ENCODE peak calls at places on chromosome 5, in four cellular contexts. U, G, N and E are unnamed samples.

GRCh38 chr5:112420111-112420864 is 1.2 kb upstream of the EPB41L4A start:
- DNase-seq in G (peak), U (peak), N (peak), E (peak)

GRCh38 chr5:83377131-83377865 is 94.2 kb upstream of the VCAN start:
- DNase-seq in G (no peak), U (no peak), N (peak), E (no peak)

GRCh38 chr5:57940879-57941278 is 458.3 kb upstream of the ACTBL2 start:
- DNase-seq in G (no peak), N (no peak), U (no peak), E (no peak)

GRCh38 chr5:130549884-130550552 is 615.0 kb downstream of the HINT1 start:
- DNase-seq in G (no peak), N (peak), U (no peak), E (no peak)

GRCh38 chr5:1293997-1294838 is 650 bp downstream of the TERT start:
- DNase-seq in U (peak), N (no peak), G (no peak), E (no peak)

GRCh38 chr5:89901983-89902382 is 507.6 kb downstream of the CETN3 start:
- DNase-seq in U (no peak), G (no peak), N (no peak), E (no peak)

GRCh38 chr5:175526691-175527090 is 48.3 kb downstream of the SFXN1 start:
- DNase-seq in N (no peak), G (no peak), U (no peak), E (no peak)

GRCh38 chr5:5331838-5332237 is 90.6 kb upstream of the ICE1 start:
- DNase-seq in U (no peak), N (no peak), G (no peak), E (no peak)

GRCh38 chr5:108258001-108258400 is 123.9 kb downstream of the FBXL17 start:
- DNase-seq in G (no peak), N (no peak), U (no peak), E (no peak)

GRCh38 chr5:87572092-87572491 is 159.4 kb upstream of the CCNH start:
- DNase-seq in N (no peak), U (no peak), G (no peak), E (no peak)

GRCh38 chr5:10701567-10702039 is 59.4 kb downstream of the DAP start:
- DNase-seq in N (peak), G (no peak), U (peak), E (no peak)
- TF ChIP-seq CTCF in N (peak), G (peak), U (peak), E (peak)

DNA sequence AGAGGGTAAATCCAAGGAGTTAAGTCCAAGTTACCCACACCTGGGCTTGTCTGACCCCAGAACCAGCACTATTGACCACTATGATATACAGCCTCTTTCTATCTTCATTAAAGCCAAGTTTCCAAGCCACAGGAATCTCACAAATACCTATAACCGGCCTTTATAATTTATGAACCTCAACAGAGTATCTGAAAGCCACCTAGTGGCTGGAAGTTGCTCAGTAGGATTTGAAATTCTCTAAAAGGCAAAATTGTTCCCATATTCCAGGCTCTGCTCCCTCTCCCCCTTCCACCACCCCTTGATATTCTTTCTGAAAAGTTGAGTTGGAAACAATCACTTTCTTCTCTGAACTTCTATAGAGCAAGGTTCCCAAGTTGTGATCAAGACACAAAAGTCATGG is 106.4 kb upstream of the GPR151 start:
- DNase-seq in G (no peak), N (no peak), U (peak), E (no peak)
- TF ChIP-seq CTCF in G (no peak), N (no peak), U (peak), E (peak)

DNA sequence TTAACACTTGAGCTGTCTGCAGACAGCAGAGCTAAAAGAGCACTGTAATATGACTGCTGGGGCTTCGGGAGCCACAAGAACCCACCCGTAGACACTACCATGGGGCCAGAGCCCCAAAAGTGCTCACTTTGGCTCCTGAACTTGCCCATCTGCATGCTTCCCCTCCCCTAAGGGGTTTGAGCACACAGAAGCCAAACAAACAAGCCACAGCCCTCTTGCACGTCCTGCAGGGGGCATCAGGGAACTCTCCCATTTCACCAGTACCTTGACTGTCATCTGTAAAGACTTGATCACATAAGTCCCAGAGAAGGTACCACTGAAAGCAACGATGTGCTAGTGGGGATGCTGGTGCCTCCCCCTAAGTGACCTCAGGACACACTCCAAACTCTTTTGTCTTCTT is 681.8 kb downstream of the SEMA5A start:
- DNase-seq in G (peak), N (peak), U (peak), E (no peak)
- TF ChIP-seq CTCF in G (peak), N (no peak), U (peak), E (peak)

DNA sequence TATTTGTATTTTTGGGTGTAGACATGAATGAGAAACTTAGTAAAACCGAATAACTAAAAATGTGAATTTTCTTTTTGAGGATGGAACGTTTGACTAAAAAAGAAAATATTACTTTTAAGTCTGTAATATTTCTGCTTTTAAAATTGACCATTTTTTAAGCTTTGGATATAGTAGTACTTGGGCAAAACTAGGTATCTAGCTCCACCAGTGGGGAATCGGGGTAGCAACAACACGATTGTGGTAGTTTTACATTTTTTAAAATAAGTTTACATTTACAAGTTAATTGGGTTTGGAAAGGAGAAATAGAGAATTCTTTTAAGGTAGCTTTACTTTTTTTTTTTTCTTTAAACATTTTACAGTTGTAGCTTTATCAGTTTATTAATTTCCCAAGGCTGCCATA is 154.4 kb downstream of the MAN2A1 start:
- DNase-seq in G (no peak), N (peak), U (peak), E (no peak)
- TF ChIP-seq CTCF in G (no peak), N (peak), U (peak), E (peak)

GRCh38 chr5:10351882-10352395 is 1.6 kb upstream of the MARCHF6 start:
- DNase-seq in N (no peak), G (no peak), U (no peak), E (no peak)

GRCh38 chr5:10352404-10353240 is 873 bp upstream of the MARCHF6 start:
- DNase-seq in N (no peak), G (peak), U (peak), E (no peak)

GRCh38 chr5:10355071-10355889 is 1.8 kb downstream of the MARCHF6 start:
- DNase-seq in G (peak), N (no peak), U (no peak), E (peak)

GRCh38 chr5:10353241-10354047 is at the start of gene MARCHF6:
- DNase-seq in N (peak), G (peak), U (peak), E (peak)

DNA sequence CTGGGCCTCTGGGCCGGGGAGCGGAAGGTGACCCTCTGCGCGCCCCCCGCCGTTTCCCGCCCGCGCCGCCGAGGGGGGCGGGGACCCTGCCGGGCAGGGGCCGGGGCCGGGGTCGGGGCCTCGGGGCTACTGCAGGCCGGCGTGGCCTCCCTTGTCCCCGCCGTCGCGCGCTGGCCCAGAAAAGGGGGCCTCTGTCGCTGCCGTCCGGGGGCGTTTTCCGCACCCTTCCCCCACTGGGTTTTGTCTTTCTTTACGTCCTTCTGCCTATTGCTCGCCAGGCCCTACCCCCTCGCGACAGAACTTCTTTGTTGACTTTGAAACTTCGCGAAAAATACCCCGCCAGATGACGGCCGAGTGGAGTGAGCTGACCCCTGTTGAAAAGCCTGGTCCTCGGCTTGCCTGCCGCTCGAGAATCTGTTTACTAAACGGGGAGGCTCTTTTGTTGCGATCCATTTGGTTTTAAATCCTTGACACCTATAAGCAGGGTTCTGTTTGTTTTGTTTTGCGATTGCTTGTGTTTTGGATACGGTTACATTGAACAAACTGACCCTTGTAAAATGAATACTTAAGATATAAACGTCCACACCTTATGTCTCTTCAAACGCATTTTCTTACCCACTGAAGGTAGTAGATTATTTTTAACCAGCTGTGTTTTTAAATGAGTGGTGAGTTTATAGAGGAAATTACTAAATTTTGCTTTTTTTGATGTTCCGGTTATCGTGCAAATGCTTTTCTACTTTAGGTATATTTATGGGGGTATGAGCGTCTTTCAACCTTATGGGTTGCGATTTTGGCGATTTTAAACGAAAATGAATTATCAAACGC is 765 bp downstream of the MARCHF6 start:
- DNase-seq in U (peak), N (no peak), G (peak), E (peak)
- TF ChIP-seq CTCF in U (no peak), N (no peak), G (no peak), E (no peak)

GRCh38 chr5:103249068-103249467 is 9.5 kb upstream of the MACIR start:
- DNase-seq in U (no peak), N (no peak), G (no peak), E (no peak)

GRCh38 chr5:103245773-103246172 is 12.8 kb upstream of the MACIR start:
- DNase-seq in G (no peak), U (no peak), N (no peak), E (no peak)

GRCh38 chr5:103243665-103244064 is 14.9 kb upstream of the MACIR start:
- DNase-seq in U (no peak), G (no peak), N (no peak), E (no peak)

GRCh38 chr5:103244398-103244797 is 14.2 kb upstream of the MACIR start:
- DNase-seq in U (no peak), G (no peak), N (no peak), E (no peak)

GRCh38 chr5:103247120-103247519 is 11.4 kb upstream of the MACIR start:
- DNase-seq in G (no peak), U (no peak), N (no peak), E (no peak)
- TF ChIP-seq CTCF in G (no peak), U (no peak), N (no peak), E (no peak)

DNA sequence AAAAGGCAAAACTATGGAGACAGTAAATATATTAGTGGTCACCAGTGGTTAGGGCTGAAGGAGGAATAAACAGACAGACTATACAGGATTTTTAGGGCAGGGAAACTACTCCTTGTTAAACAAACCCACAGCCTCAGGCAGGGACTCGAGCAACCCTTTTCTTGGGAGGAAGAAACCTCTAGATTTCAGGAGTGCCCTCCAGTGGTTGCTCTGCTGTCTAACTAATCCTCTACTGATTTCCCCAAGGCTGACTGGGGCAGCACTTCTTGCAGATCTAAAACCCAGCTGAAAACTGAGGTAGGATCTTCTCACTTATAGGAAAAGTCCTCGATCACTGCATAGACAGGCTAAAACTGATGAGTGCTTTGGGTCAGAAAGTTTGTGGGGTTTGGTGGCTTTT is 176.8 kb downstream of the ISOC1 start:
- DNase-seq in N (no peak), G (no peak), U (peak), E (no peak)
- TF ChIP-seq CTCF in N (no peak), G (no peak), U (peak), E (no peak)

GRCh38 chr5:132736853-132737833 is at the start of gene KIF3A:
- DNase-seq in N (peak), G (peak), U (peak), E (peak)
- TF ChIP-seq CTCF in N (no peak), G (no peak), U (no peak), E (no peak)

GRCh38 chr5:16548812-16549211 is 68.0 kb downstream of the RETREG1 start:
- DNase-seq in G (no peak), N (no peak), U (no peak), E (no peak)

GRCh38 chr5:16549491-16550233 is 67.1 kb downstream of the RETREG1 start:
- DNase-seq in U (no peak), N (no peak), G (no peak), E (no peak)

GRCh38 chr5:16551628-16552027 is 65.2 kb downstream of the RETREG1 start:
- DNase-seq in N (no peak), G (no peak), U (no peak), E (no peak)

GRCh38 chr5:16548115-16548514 is 68.7 kb downstream of the RETREG1 start:
- DNase-seq in G (no peak), U (no peak), N (no peak), E (no peak)

GRCh38 chr5:16550316-16550952 is 66.4 kb downstream of the RETREG1 start:
- DNase-seq in N (peak), G (peak), U (peak), E (no peak)
- TF ChIP-seq CTCF in N (peak), G (peak), U (peak), E (peak)

DNA sequence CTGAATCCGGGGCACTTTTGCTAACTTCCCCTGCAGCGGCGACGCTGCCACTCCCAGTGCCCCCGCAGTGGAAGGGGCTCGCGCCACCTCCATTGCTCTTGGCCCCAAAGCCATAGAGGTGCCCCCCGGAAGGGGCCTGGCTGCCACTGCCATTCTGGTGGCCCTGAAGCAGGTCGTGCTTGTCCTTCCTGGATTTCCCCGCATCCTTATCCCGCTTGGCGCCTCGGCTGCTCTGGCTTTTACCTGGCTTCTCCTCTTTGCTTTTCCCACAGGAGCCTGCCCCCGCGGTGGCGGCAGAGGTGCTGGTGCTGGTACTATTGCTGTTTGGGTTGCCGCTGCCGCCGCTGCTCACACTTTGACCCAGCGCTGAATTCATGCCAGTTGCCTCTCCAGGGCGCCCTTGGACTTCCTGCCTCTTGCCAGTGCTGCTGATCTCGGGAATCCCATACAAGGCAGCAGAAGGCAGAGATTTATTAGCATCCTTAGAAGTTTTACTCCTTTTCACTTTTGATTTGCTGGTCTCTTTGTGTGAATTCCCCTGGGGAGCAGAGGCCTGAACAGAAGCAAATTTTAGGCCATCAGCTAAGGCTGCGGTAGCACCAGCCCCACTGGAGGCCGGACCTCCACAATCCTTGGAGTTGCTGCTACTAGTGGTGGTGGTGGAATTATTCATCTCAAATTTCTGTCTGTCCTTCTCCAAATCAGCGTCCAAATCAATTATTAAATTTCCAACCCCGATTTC is 2.1 kb downstream of the ZNF608 start:
- DNase-seq in U (no peak), N (no peak), G (no peak), E (peak)
- TF ChIP-seq CTCF in U (peak), N (peak), G (no peak), E (peak)